ENCODE peak calls at places on chromosomes 4 and X, in eight cellular contexts. J is GM23248, A is mammary epithelial cell, Q is neuronal stem cell, M is mesenchymal stem cell, H is fibroblast of lung, L is astrocyte, Z is kidney. X is an unnamed sample. For H3K4me1 and H3K9me3, the result is how much of the 10 kb centered on the place peaks cover.

GRCh38 chrX:104318330-104319009 is 63.7 kb upstream of the ESX1 start:
- DNase-seq in J (peak), A (peak), Q (no peak), M (peak), H (peak), L (peak), Z (no peak), X (no peak)

GRCh38 chr4:48831532-48832015 is 686 bp downstream of the OCIAD1 start:
- DNase-seq in J (peak), A (no peak), Q (no peak), M (no peak), H (no peak), L (no peak), Z (no peak), X (peak)

GRCh38 chr4:52780627-52781354 is 29.6 kb upstream of the ERVMER34-1 start:
- DNase-seq in J (peak), A (no peak), Q (no peak), M (no peak), H (peak), L (no peak), Z (no peak), X (no peak)

GRCh38 chr4:189090174-189090814 is 850.4 kb upstream of the FRG1 start:
- DNase-seq in J (peak), A (peak), Q (peak), M (peak), H (peak), L (no peak), Z (no peak), X (peak)

GRCh38 chrX:136768469-136769084 is 12.2 kb downstream of the ARHGEF6 start:
- DNase-seq in J (peak), A (peak), Q (no peak), M (peak), H (peak), L (peak), Z (peak), X (peak)

GRCh38 chrX:10102046-10102704 is 54.6 kb upstream of the CLCN4 start:
- DNase-seq in J (no peak), A (no peak), Q (no peak), M (no peak), H (no peak), L (no peak), Z (no peak), X (no peak)

GRCh38 chr4:25879587-25879986 is 16.8 kb upstream of the SEL1L3 start:
- DNase-seq in J (no peak), A (no peak), Q (no peak), M (no peak), H (no peak), L (no peak), Z (no peak), X (no peak)

GRCh38 chr4:3770323-3771166 is 4.4 kb downstream of the ADRA2C start:
- DNase-seq in J (no peak), A (no peak), Q (no peak), M (no peak), H (no peak), L (no peak), Z (no peak), X (no peak)

GRCh38 chrX:95071621-95072020 is 1397.6 kb downstream of the FAM133A start:
- DNase-seq in J (peak), A (peak), Q (no peak), M (no peak), H (no peak), L (no peak), Z (no peak), X (peak)

GRCh38 chr4:176788971-176789370 is 3.8 kb downstream of the VEGFC start:
- DNase-seq in J (no peak), A (no peak), Q (no peak), M (no peak), H (no peak), L (no peak), Z (no peak), X (no peak)

GRCh38 chrX:20729421-20729820 is 462.7 kb upstream of the RPS6KA3 start:
- DNase-seq in J (peak), A (peak), Q (no peak), M (no peak), H (peak), L (peak), Z (no peak), X (peak)

GRCh38 chr4:182937268-182938208 is 20.4 kb upstream of the DCTD start:
- DNase-seq in J (peak), A (no peak), Q (no peak), M (no peak), H (no peak), L (no peak), Z (no peak), X (no peak)

GRCh38 chr4:17437396-17437795 is 74.5 kb downstream of the QDPR start:
- DNase-seq in J (no peak), A (no peak), Q (no peak), M (no peak), H (no peak), L (no peak), Z (no peak), X (no peak)

GRCh38 chr4:79922011-79922410 is 151.0 kb downstream of the ANTXR2 start:
- DNase-seq in J (no peak), A (no peak), Q (no peak), M (no peak), H (no peak), L (no peak), Z (no peak), X (no peak)

GRCh38 chr4:141807073-141807472 is 170.7 kb downstream of the IL15 start:
- DNase-seq in J (peak), A (peak), Q (no peak), M (peak), H (peak), L (peak), Z (no peak), X (peak)

GRCh38 chr4:139988863-139989765 is 164.9 kb downstream of the MAML3 start:
- DNase-seq in J (peak), A (peak), Q (no peak), M (peak), H (peak), L (peak), Z (no peak), X (peak)

GRCh38 chr4:76625316-76625715 is 190.3 kb downstream of the SHROOM3 start:
- DNase-seq in J (peak), A (no peak), Q (no peak), M (no peak), H (no peak), L (no peak), Z (no peak), X (peak)

GRCh38 chr4:35689866-35690265 is 554.4 kb downstream of the ARAP2 start:
- DNase-seq in J (no peak), A (no peak), Q (no peak), M (peak), H (no peak), L (no peak), Z (no peak), X (no peak)

GRCh38 chrX:39453847-39454645 is 643.7 kb downstream of the BCOR start:
- DNase-seq in J (no peak), A (no peak), Q (no peak), M (no peak), H (no peak), L (no peak), Z (no peak), X (no peak)

GRCh38 chrX:70769659-70770232 is 138.8 kb downstream of the TEX11 start:
- DNase-seq in J (peak), A (no peak), Q (no peak), M (peak), H (peak), L (no peak), Z (no peak), X (peak)

GRCh38 chr4:8728536-8729407 is 136.2 kb downstream of the CPZ start:
- DNase-seq in J (no peak), A (no peak), Q (no peak), M (no peak), H (no peak), L (no peak), Z (peak), X (no peak)

GRCh38 chrX:130174051-130174704 is 2.4 kb downstream of the RAB33A start:
- DNase-seq in J (peak), A (no peak), Q (no peak), M (peak), H (peak), L (peak), Z (peak), X (peak)

GRCh38 chr4:159105761-159106243 is 2.9 kb downstream of the RAPGEF2 start:
- DNase-seq in J (peak), A (peak), Q (no peak), M (no peak), H (peak), L (peak), Z (no peak), X (peak)

GRCh38 chrX:72395252-72395651 is 89.5 kb upstream of the CITED1 start:
- DNase-seq in J (peak), A (no peak), Q (no peak), M (peak), H (peak), L (no peak), Z (no peak), X (peak)
- H3K9ac ChIP-seq in J (peak), A (no peak), Q (no peak), M (peak), H (no peak), L (no peak), Z (no peak), X (peak)

DNA sequence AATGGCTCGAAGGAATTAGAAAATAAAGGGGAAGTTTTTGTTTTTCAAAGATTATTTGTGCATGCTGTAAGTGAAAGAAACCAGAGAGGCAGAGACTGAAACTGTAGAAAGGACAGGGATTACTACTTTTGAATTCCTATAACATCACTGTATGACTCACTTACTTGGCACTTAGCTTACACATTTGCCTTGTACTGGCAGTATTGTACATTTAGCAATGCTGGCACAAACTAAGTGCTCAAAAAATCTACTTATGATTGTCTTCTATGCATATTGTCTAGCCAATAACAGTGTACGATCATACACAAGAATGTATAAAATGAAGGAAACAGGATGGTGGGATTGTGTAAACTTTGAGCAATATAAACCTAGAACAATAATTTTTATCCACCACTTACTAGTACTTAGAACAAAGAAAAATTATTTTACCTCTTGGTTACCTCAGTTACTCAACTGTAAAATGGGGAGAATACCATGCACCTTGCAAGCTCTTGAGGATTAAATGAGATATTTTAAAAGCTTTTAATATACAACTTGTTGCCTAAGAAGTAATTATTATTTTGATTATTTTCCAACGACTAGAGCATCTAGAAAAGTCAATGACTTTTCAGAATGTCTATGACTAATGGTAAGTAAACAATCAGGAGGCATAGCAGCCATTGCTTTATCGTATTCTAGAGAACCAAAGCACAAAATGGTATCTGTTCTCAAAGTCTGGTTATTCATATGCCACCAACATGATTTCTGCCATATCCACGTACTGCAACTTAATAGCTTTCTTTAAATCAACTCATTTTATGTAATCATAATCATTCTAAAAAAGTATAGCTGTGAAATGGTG is 4.7 kb downstream of the FAM120C start:
- DNase-seq in J (peak), A (peak), Q (no peak), M (peak), H (peak), L (peak), Z (no peak), X (peak)
- H3K4me1 ChIP-seq in J (under half), A (under half), Q (under half), M (under half), H (under half), L (under half), Z (under half), X (under half)

DNA sequence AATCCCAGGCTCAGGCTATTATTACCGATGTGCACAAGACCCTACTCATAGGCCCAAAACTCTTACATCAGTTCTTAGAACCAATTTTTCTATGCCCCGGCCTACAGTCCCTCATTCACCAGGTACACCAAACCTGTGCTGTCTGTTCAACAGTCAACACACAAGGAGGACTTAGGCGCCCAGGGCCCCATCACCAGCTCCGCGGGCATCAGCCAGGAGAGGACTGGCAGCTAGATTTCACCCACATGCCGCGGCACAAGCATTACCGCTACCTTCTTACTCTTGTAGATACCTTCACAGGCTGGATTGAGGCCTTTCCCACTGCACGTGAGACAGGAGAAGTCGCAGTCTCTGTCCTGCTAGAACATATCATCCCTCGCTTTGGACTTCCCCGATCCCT is 962.5 kb downstream of the RPA4 start:
- DNase-seq in J (no peak), A (no peak), Q (no peak), M (no peak), H (no peak), L (no peak), Z (peak), X (no peak)
- H3K9me3 ChIP-seq in J (under half), A (under half), Q (under half), M (under half), H (under half), L (under half), Z (under half), X (under half)

GRCh38 chr4:15765306-15765705 is 12.8 kb upstream of the CD38 start:
- DNase-seq in J (no peak), A (no peak), Q (no peak), M (no peak), H (no peak), L (no peak), Z (no peak), X (no peak)
- H3K9ac ChIP-seq in J (no peak), A (no peak), Q (no peak), M (no peak), H (no peak), L (no peak), Z (no peak), X (no peak)

GRCh38 chrX:132153166-132153565 is 25.3 kb upstream of the FRMD7 start:
- DNase-seq in J (no peak), A (no peak), Q (no peak), M (no peak), H (no peak), L (no peak), Z (no peak), X (no peak)
- H3K4me1 ChIP-seq in J (under half), A (under half), Q (under half), M (under half), H (under half), L (under half), Z (under half), X (under half)